ENCODE peak calls at places on chromosomes 6 and 20, in six cellular contexts. One of them, this sample, is unnamed.

GRCh38 chr6:147201885-147202515 is 2.2 kb upstream of the STXBP5 start:
- DNase-seq in fibroblast of the conjunctiva: peak; percentile 56
- DNase-seq in GDM1: peak; percentile 57
- DNase-seq in naive thymus-derived CD4-positive, alpha-beta T cell: peak; percentile 12
- DNase-seq in heart right ventricle: no peak
- DNase-seq in brain microvascular endothelial cell: peak; percentile 22
- DNase-seq in this sample: peak; percentile 20

GRCh38 chr6:17580518-17581048 is 19.5 kb upstream of the FAM8A1 start:
- DNase-seq in fibroblast of the conjunctiva: peak; percentile 9
- DNase-seq in GDM1: no peak
- DNase-seq in naive thymus-derived CD4-positive, alpha-beta T cell: no peak
- DNase-seq in heart right ventricle: no peak
- DNase-seq in brain microvascular endothelial cell: peak; percentile 25
- DNase-seq in this sample: no peak

GRCh38 chr6:31116661-31117385 is 2.2 kb downstream of the PSORS1C1 start:
- DNase-seq in fibroblast of the conjunctiva: no peak
- DNase-seq in GDM1: no peak
- DNase-seq in naive thymus-derived CD4-positive, alpha-beta T cell: no peak
- DNase-seq in heart right ventricle: peak; percentile 43
- DNase-seq in brain microvascular endothelial cell: peak; percentile 9
- DNase-seq in this sample: no peak

GRCh38 chr6:133407320-133408100 is 166.4 kb downstream of the EYA4 start:
- DNase-seq in fibroblast of the conjunctiva: no peak
- DNase-seq in GDM1: no peak
- DNase-seq in naive thymus-derived CD4-positive, alpha-beta T cell: no peak
- DNase-seq in heart right ventricle: no peak
- DNase-seq in brain microvascular endothelial cell: no peak
- DNase-seq in this sample: no peak

GRCh38 chr6:89273816-89274215 is 41.3 kb downstream of the GABRR2 start:
- DNase-seq in fibroblast of the conjunctiva: no peak
- DNase-seq in GDM1: no peak
- DNase-seq in naive thymus-derived CD4-positive, alpha-beta T cell: no peak
- DNase-seq in heart right ventricle: peak; percentile 31
- DNase-seq in brain microvascular endothelial cell: no peak
- DNase-seq in this sample: no peak

GRCh38 chr6:106995640-106996039 is 21.1 kb upstream of the CD24 start:
- DNase-seq in fibroblast of the conjunctiva: no peak
- DNase-seq in GDM1: no peak
- DNase-seq in naive thymus-derived CD4-positive, alpha-beta T cell: no peak
- DNase-seq in heart right ventricle: no peak
- DNase-seq in brain microvascular endothelial cell: no peak
- DNase-seq in this sample: no peak

GRCh38 chr6:167291623-167292300 is 647 bp downstream of the UNC93A start:
- DNase-seq in fibroblast of the conjunctiva: no peak
- DNase-seq in GDM1: no peak
- DNase-seq in naive thymus-derived CD4-positive, alpha-beta T cell: no peak
- DNase-seq in heart right ventricle: no peak
- DNase-seq in brain microvascular endothelial cell: no peak
- DNase-seq in this sample: no peak

GRCh38 chr20:51335329-51335841 is 207.1 kb downstream of the NFATC2 start:
- DNase-seq in fibroblast of the conjunctiva: peak; percentile 92
- DNase-seq in GDM1: no peak
- DNase-seq in naive thymus-derived CD4-positive, alpha-beta T cell: no peak
- DNase-seq in heart right ventricle: no peak
- DNase-seq in brain microvascular endothelial cell: peak; percentile 100
- DNase-seq in this sample: no peak

GRCh38 chr20:53692465-53693067 is 98.9 kb upstream of the ZNF217 start:
- DNase-seq in fibroblast of the conjunctiva: no peak
- DNase-seq in GDM1: no peak
- DNase-seq in naive thymus-derived CD4-positive, alpha-beta T cell: no peak
- DNase-seq in heart right ventricle: peak; percentile 29
- DNase-seq in brain microvascular endothelial cell: peak; percentile 27
- DNase-seq in this sample: no peak

GRCh38 chr6:90403489-90404381 is 107.1 kb upstream of the BACH2 start:
- DNase-seq in fibroblast of the conjunctiva: peak; percentile 51
- DNase-seq in GDM1: no peak
- DNase-seq in naive thymus-derived CD4-positive, alpha-beta T cell: no peak
- DNase-seq in heart right ventricle: no peak
- DNase-seq in brain microvascular endothelial cell: peak; percentile 91
- DNase-seq in this sample: no peak

GRCh38 chr6:119848706-119849105 is 499.1 kb upstream of the MAN1A1 start:
- DNase-seq in fibroblast of the conjunctiva: no peak
- DNase-seq in GDM1: no peak
- DNase-seq in naive thymus-derived CD4-positive, alpha-beta T cell: no peak
- DNase-seq in heart right ventricle: no peak
- DNase-seq in brain microvascular endothelial cell: no peak
- DNase-seq in this sample: no peak

GRCh38 chr6:123089223-123089622 is 93.2 kb downstream of the CLVS2 start:
- DNase-seq in fibroblast of the conjunctiva: no peak
- DNase-seq in GDM1: no peak
- DNase-seq in naive thymus-derived CD4-positive, alpha-beta T cell: no peak
- DNase-seq in heart right ventricle: no peak
- DNase-seq in brain microvascular endothelial cell: no peak
- DNase-seq in this sample: no peak

GRCh38 chr6:33197431-33198048 is 2.9 kb downstream of the RXRB start:
- DNase-seq in fibroblast of the conjunctiva: peak; percentile 54
- DNase-seq in GDM1: peak; percentile 53
- DNase-seq in naive thymus-derived CD4-positive, alpha-beta T cell: peak; percentile 40
- DNase-seq in heart right ventricle: peak; percentile 38
- DNase-seq in brain microvascular endothelial cell: peak; percentile 61
- DNase-seq in this sample: peak; percentile 15

GRCh38 chr6:42786525-42786985 is 4.7 kb downstream of the BICRAL start:
- DNase-seq in fibroblast of the conjunctiva: no peak
- DNase-seq in GDM1: no peak
- DNase-seq in naive thymus-derived CD4-positive, alpha-beta T cell: no peak
- DNase-seq in heart right ventricle: no peak
- DNase-seq in brain microvascular endothelial cell: no peak
- DNase-seq in this sample: no peak

GRCh38 chr6:47571488-47571887 is 93.9 kb downstream of the CD2AP start:
- DNase-seq in fibroblast of the conjunctiva: no peak
- DNase-seq in GDM1: no peak
- DNase-seq in naive thymus-derived CD4-positive, alpha-beta T cell: no peak
- DNase-seq in heart right ventricle: no peak
- DNase-seq in brain microvascular endothelial cell: no peak
- DNase-seq in this sample: no peak

GRCh38 chr6:99789767-99790166 is 183.1 kb downstream of the PRDM13 start:
- DNase-seq in fibroblast of the conjunctiva: no peak
- DNase-seq in GDM1: no peak
- DNase-seq in naive thymus-derived CD4-positive, alpha-beta T cell: no peak
- DNase-seq in heart right ventricle: no peak
- DNase-seq in brain microvascular endothelial cell: no peak
- DNase-seq in this sample: no peak

GRCh38 chr6:135185483-135185882 is 4.4 kb downstream of the MYB start:
- DNase-seq in fibroblast of the conjunctiva: no peak
- DNase-seq in GDM1: no peak
- DNase-seq in naive thymus-derived CD4-positive, alpha-beta T cell: no peak
- DNase-seq in heart right ventricle: no peak
- DNase-seq in brain microvascular endothelial cell: no peak
- DNase-seq in this sample: no peak

GRCh38 chr6:3281669-3282460 is 23.1 kb downstream of the PSMG4 start:
- DNase-seq in fibroblast of the conjunctiva: peak; percentile 61
- DNase-seq in GDM1: no peak
- DNase-seq in naive thymus-derived CD4-positive, alpha-beta T cell: no peak
- DNase-seq in heart right ventricle: peak; percentile 29
- DNase-seq in brain microvascular endothelial cell: peak; percentile 91
- DNase-seq in this sample: no peak

GRCh38 chr20:43993552-43993951 is 78.9 kb downstream of the TOX2 start:
- DNase-seq in fibroblast of the conjunctiva: no peak
- DNase-seq in GDM1: no peak
- DNase-seq in naive thymus-derived CD4-positive, alpha-beta T cell: no peak
- DNase-seq in heart right ventricle: no peak
- DNase-seq in brain microvascular endothelial cell: no peak
- DNase-seq in this sample: no peak

GRCh38 chr6:72554203-72554564 is 67.7 kb upstream of the KCNQ5 start:
- DNase-seq in fibroblast of the conjunctiva: no peak
- DNase-seq in GDM1: no peak
- DNase-seq in naive thymus-derived CD4-positive, alpha-beta T cell: no peak
- DNase-seq in heart right ventricle: no peak
- DNase-seq in brain microvascular endothelial cell: peak; percentile 67
- DNase-seq in this sample: no peak

GRCh38 chr6:162546905-162547304 is 180.7 kb downstream of the PRKN start:
- DNase-seq in fibroblast of the conjunctiva: no peak
- DNase-seq in GDM1: no peak
- DNase-seq in naive thymus-derived CD4-positive, alpha-beta T cell: no peak
- DNase-seq in heart right ventricle: no peak
- DNase-seq in brain microvascular endothelial cell: no peak
- DNase-seq in this sample: no peak

GRCh38 chr6:11595903-11596302 is 58.4 kb downstream of the TMEM170B start:
- DNase-seq in fibroblast of the conjunctiva: no peak
- DNase-seq in GDM1: no peak
- DNase-seq in naive thymus-derived CD4-positive, alpha-beta T cell: no peak
- DNase-seq in heart right ventricle: no peak
- DNase-seq in brain microvascular endothelial cell: peak; percentile 26
- DNase-seq in this sample: no peak

GRCh38 chr6:166955865-166956443 is 396 bp downstream of the RNASET2 start:
- DNase-seq in fibroblast of the conjunctiva: no peak
- DNase-seq in GDM1: no peak
- DNase-seq in naive thymus-derived CD4-positive, alpha-beta T cell: no peak
- DNase-seq in heart right ventricle: no peak
- DNase-seq in brain microvascular endothelial cell: peak; percentile 12
- DNase-seq in this sample: no peak

GRCh38 chr20:14445310-14445709 is 107.9 kb upstream of the FLRT3 start:
- DNase-seq in fibroblast of the conjunctiva: no peak
- DNase-seq in GDM1: no peak
- DNase-seq in naive thymus-derived CD4-positive, alpha-beta T cell: no peak
- DNase-seq in heart right ventricle: no peak
- DNase-seq in brain microvascular endothelial cell: peak; percentile 7
- DNase-seq in this sample: no peak

GRCh38 chr20:50456452-50457324 is 53.5 kb upstream of the PTPN1 start:
- DNase-seq in fibroblast of the conjunctiva: no peak
- DNase-seq in GDM1: no peak
- DNase-seq in naive thymus-derived CD4-positive, alpha-beta T cell: no peak
- DNase-seq in heart right ventricle: no peak
- DNase-seq in brain microvascular endothelial cell: no peak
- DNase-seq in this sample: no peak

GRCh38 chr20:60481051-60481741 is 523.0 kb downstream of the CDH26 start:
- DNase-seq in fibroblast of the conjunctiva: no peak
- DNase-seq in GDM1: no peak
- DNase-seq in naive thymus-derived CD4-positive, alpha-beta T cell: no peak
- DNase-seq in heart right ventricle: no peak
- DNase-seq in brain microvascular endothelial cell: no peak
- DNase-seq in this sample: no peak

GRCh38 chr6:53565886-53566285 is 21.0 kb upstream of the GCLC start:
- DNase-seq in fibroblast of the conjunctiva: no peak
- DNase-seq in GDM1: no peak
- DNase-seq in naive thymus-derived CD4-positive, alpha-beta T cell: no peak
- DNase-seq in heart right ventricle: no peak
- DNase-seq in brain microvascular endothelial cell: no peak
- DNase-seq in this sample: no peak

GRCh38 chr6:30493643-30494250 is 4.4 kb downstream of the HLA-E start:
- DNase-seq in fibroblast of the conjunctiva: no peak
- DNase-seq in GDM1: no peak
- DNase-seq in naive thymus-derived CD4-positive, alpha-beta T cell: no peak
- DNase-seq in heart right ventricle: no peak
- DNase-seq in brain microvascular endothelial cell: no peak
- DNase-seq in this sample: no peak

GRCh38 chr6:15296735-15297134 is 50.9 kb downstream of the JARID2 start:
- DNase-seq in fibroblast of the conjunctiva: no peak
- DNase-seq in GDM1: peak; percentile 72
- DNase-seq in naive thymus-derived CD4-positive, alpha-beta T cell: no peak
- DNase-seq in heart right ventricle: no peak
- DNase-seq in brain microvascular endothelial cell: no peak
- DNase-seq in this sample: no peak

GRCh38 chr20:63475209-63475608 is 2.8 kb upstream of the KCNQ2 start:
- DNase-seq in fibroblast of the conjunctiva: no peak
- DNase-seq in GDM1: no peak
- DNase-seq in naive thymus-derived CD4-positive, alpha-beta T cell: no peak
- DNase-seq in heart right ventricle: no peak
- DNase-seq in brain microvascular endothelial cell: peak; percentile 3
- DNase-seq in this sample: no peak

GRCh38 chr6:36655073-36655847 is 23.3 kb upstream of the CDKN1A start:
- DNase-seq in fibroblast of the conjunctiva: no peak
- DNase-seq in GDM1: no peak
- DNase-seq in naive thymus-derived CD4-positive, alpha-beta T cell: no peak
- DNase-seq in heart right ventricle: no peak
- DNase-seq in brain microvascular endothelial cell: no peak
- DNase-seq in this sample: no peak

GRCh38 chr20:34163316-34163715 is 51.3 kb upstream of the EIF2S2 start:
- DNase-seq in fibroblast of the conjunctiva: no peak
- DNase-seq in GDM1: no peak
- DNase-seq in naive thymus-derived CD4-positive, alpha-beta T cell: no peak
- DNase-seq in heart right ventricle: no peak
- DNase-seq in brain microvascular endothelial cell: no peak
- DNase-seq in this sample: peak; percentile 57

GRCh38 chr6:89669002-89669401 is 30.5 kb upstream of the LYRM2 start:
- DNase-seq in fibroblast of the conjunctiva: no peak
- DNase-seq in GDM1: no peak
- DNase-seq in naive thymus-derived CD4-positive, alpha-beta T cell: no peak
- DNase-seq in heart right ventricle: no peak
- DNase-seq in brain microvascular endothelial cell: peak; percentile 70
- DNase-seq in this sample: no peak

GRCh38 chr6:125844989-125845388 is 54.2 kb downstream of the NCOA7 start:
- DNase-seq in fibroblast of the conjunctiva: no peak
- DNase-seq in GDM1: no peak
- DNase-seq in naive thymus-derived CD4-positive, alpha-beta T cell: no peak
- DNase-seq in heart right ventricle: peak; percentile 65
- DNase-seq in brain microvascular endothelial cell: no peak
- DNase-seq in this sample: no peak

GRCh38 chr20:62662422-62662821 is 20.1 kb downstream of the SLCO4A1 start:
- DNase-seq in fibroblast of the conjunctiva: peak; percentile 8
- DNase-seq in GDM1: no peak
- DNase-seq in naive thymus-derived CD4-positive, alpha-beta T cell: no peak
- DNase-seq in heart right ventricle: no peak
- DNase-seq in brain microvascular endothelial cell: no peak
- DNase-seq in this sample: no peak